ENCODE peak calls at places on chromosomes 6 and 20, in ten cellular contexts. B is pons, L is ureter, P is fibroblast of the conjunctiva, A is stomach, K is GM06990, Z is WTC11, I is colonic mucosa, N is myocyte, G is hypothalamus. Y is an unnamed sample.
A peak's percentile ranks its signal among the peaks of the same experiment; 100 is the strongest.

GRCh38 chr6:34301408-34301807 is 52.6 kb upstream of the SMIM29 start:
- DNase-seq in A (no peak), L (no peak), G (no peak), B (no peak), K (no peak), Z (no peak), I (peak; percentile 27), P (peak; percentile 91), N (peak; percentile 97), Y (no peak)

GRCh38 chr20:2283706-2284423 is 11.9 kb upstream of the TGM3 start:
- DNase-seq in A (no peak), K (no peak), L (no peak), G (no peak), P (no peak), I (no peak), Z (no peak), B (no peak), N (no peak), Y (no peak)

GRCh38 chr6:11632231-11632630 is 94.7 kb downstream of the TMEM170B start:
- DNase-seq in Z (no peak), P (no peak), I (peak; percentile 48), A (peak; percentile 72), G (no peak), L (peak; percentile 71), B (no peak), N (peak; percentile 79), K (no peak), Y (no peak)

GRCh38 chr20:40953856-40954255 is 74.8 kb upstream of the TOP1 start:
- DNase-seq in Z (no peak), A (no peak), P (peak; percentile 24), N (peak; percentile 13), L (peak; percentile 5), K (no peak), G (no peak), I (no peak), B (no peak), Y (no peak)

GRCh38 chr20:840858-841567 is 7.5 kb downstream of the FAM110A start:
- DNase-seq in B (no peak), L (peak; percentile 73), I (peak; percentile 76), A (peak; percentile 70), K (no peak), Z (peak; percentile 58), G (no peak), P (no peak), N (no peak), Y (peak; percentile 54)

GRCh38 chr6:20211941-20212391 is 303 bp downstream of the MBOAT1 start:
- DNase-seq in A (peak; percentile 60), P (no peak), Z (peak; percentile 69), G (no peak), L (no peak), B (no peak), I (peak; percentile 60), K (no peak), N (peak; percentile 40), Y (peak; percentile 27)

GRCh38 chr20:45995213-45996097 is 13.3 kb upstream of the MMP9 start:
- DNase-seq in I (no peak), A (no peak), K (no peak), Z (no peak), P (no peak), G (no peak), B (no peak), N (no peak), L (no peak), Y (no peak)

GRCh38 chr6:109073344-109074235 is 21.1 kb downstream of the SESN1 start:
- DNase-seq in K (peak; percentile 25), L (no peak), P (peak; percentile 61), I (peak; percentile 58), A (no peak), B (peak; percentile 93), Z (no peak), N (peak; percentile 82), G (no peak), Y (peak; percentile 68)

GRCh38 chr6:87198496-87198895 is 43.1 kb downstream of the ZNF292 start:
- DNase-seq in I (no peak), L (no peak), P (peak; percentile 16), K (no peak), Z (no peak), A (no peak), G (no peak), N (no peak), B (no peak), Y (no peak)

GRCh38 chr20:25397827-25398226 is 7.2 kb upstream of the ABHD12 start:
- DNase-seq in B (no peak), L (no peak), P (no peak), K (no peak), I (peak; percentile 50), N (no peak), G (no peak), Z (no peak), A (no peak), Y (no peak)

GRCh38 chr6:12654526-12654925 is 62.0 kb upstream of the PHACTR1 start:
- DNase-seq in B (no peak), A (no peak), Z (no peak), I (no peak), N (no peak), K (no peak), L (no peak), G (no peak), P (no peak), Y (no peak)

GRCh38 chr20:52493177-52493711 is 301.7 kb upstream of the ZFP64 start:
- DNase-seq in A (no peak), Z (no peak), G (no peak), P (no peak), K (no peak), B (no peak), I (no peak), N (peak; percentile 81), L (no peak), Y (no peak)

GRCh38 chr6:28587011-28587745 is 61.5 kb downstream of the GPX5 start:
- DNase-seq in N (peak; percentile 20), I (peak; percentile 84), B (no peak), G (peak; percentile 29), K (peak; percentile 85), Z (peak; percentile 84), A (peak; percentile 73), P (no peak), L (peak; percentile 78), Y (no peak)

GRCh38 chr6:90110971-90111370 is 185.7 kb downstream of the BACH2 start:
- DNase-seq in P (no peak), N (no peak), B (no peak), Z (no peak), A (no peak), L (no peak), I (no peak), G (no peak), K (no peak), Y (peak; percentile 45)